ENCODE peak calls at places on chromosomes 5 and 9, in eight cellular contexts. F, I, C, U, S, M, H and X are unnamed samples.

GRCh38 chr9:92100237-92100911 is 14.8 kb downstream of the SPTLC1 start:
- DNase-seq in S (peak; percentile 93), C (no peak), F (peak; percentile 61), H (no peak), U (no peak), I (peak; percentile 89), M (peak; percentile 93), X (no peak)

GRCh38 chr9:120100595-120100994 is 479.4 kb downstream of the CDK5RAP2 start:
- DNase-seq in C (no peak), U (no peak), I (no peak), M (no peak), S (no peak), F (no peak), H (no peak), X (no peak)

GRCh38 chr5:10335711-10336470 is 17.6 kb upstream of the MARCHF6 start:
- DNase-seq in S (no peak), H (no peak), U (no peak), I (no peak), F (no peak), M (no peak), C (no peak), X (no peak)

GRCh38 chr5:137565450-137565849 is 66.3 kb upstream of the SPOCK1 start:
- DNase-seq in F (no peak), U (no peak), M (no peak), H (no peak), I (peak; percentile 95), S (no peak), C (no peak), X (no peak)

GRCh38 chr5:2011481-2012411 is 129.0 kb upstream of the IRX4 start:
- DNase-seq in H (no peak), F (no peak), I (no peak), U (no peak), M (peak; percentile 22), S (no peak), C (no peak), X (no peak)

GRCh38 chr5:174424219-174425053 is 299.9 kb upstream of the MSX2 start:
- DNase-seq in C (no peak), S (no peak), H (peak; percentile 36), I (no peak), F (no peak), U (no peak), M (no peak), X (no peak)

GRCh38 chr9:134460904-134461303 is 134.6 kb downstream of the RXRA start:
- DNase-seq in H (no peak), U (no peak), I (no peak), F (no peak), C (no peak), M (no peak), S (no peak), X (no peak)

GRCh38 chr9:121739971-121740370 is 88.5 kb downstream of the DAB2IP start:
- DNase-seq in S (no peak), M (no peak), C (no peak), F (no peak), H (no peak), U (no peak), I (no peak), X (no peak)

GRCh38 chr9:134356496-134357470 is 30.5 kb downstream of the RXRA start:
- DNase-seq in M (peak; percentile 83), S (peak; percentile 52), U (no peak), I (no peak), C (no peak), H (no peak), F (no peak), X (no peak)

GRCh38 chr5:174680901-174681565 is 43.3 kb upstream of the MSX2 start:
- DNase-seq in M (no peak), H (no peak), S (no peak), C (no peak), F (no peak), U (no peak), I (no peak), X (no peak)

GRCh38 chr5:72408602-72409001 is 88.4 kb downstream of the PTCD2 start:
- DNase-seq in U (no peak), I (no peak), H (no peak), C (no peak), M (no peak), S (no peak), F (no peak), X (no peak)

GRCh38 chr5:169814522-169814921 is 165.8 kb downstream of the INSYN2B start:
- DNase-seq in C (no peak), H (no peak), F (no peak), M (no peak), S (no peak), I (no peak), U (no peak), X (no peak)

GRCh38 chr9:136511670-136512592 is 29.1 kb upstream of the SEC16A start:
- DNase-seq in M (no peak), U (peak; percentile 93), I (no peak), S (no peak), C (no peak), H (peak; percentile 76), F (no peak), X (no peak)